ENCODE peak calls at places on chromosomes 3 and 15, in four cellular contexts. H is AG09309, W is AG09319, P is heart right ventricle. R is an unnamed sample.

GRCh38 chr3:57464801-57465200 is 79.3 kb downstream of the DNAH12 start:
- DNase-seq in H (no peak), W (no peak), P (no peak), R (no peak)

GRCh38 chr3:182794806-182795369 is 1.6 kb downstream of the ATP11B start:
- DNase-seq in H (no peak), W (no peak), P (no peak), R (no peak)

GRCh38 chr3:61537366-61537765 is 24.0 kb upstream of the PTPRG start:
- DNase-seq in H (no peak), W (no peak), P (no peak), R (no peak)

GRCh38 chr3:196547067-196547466 is 21.3 kb downstream of the WDR53 start:
- DNase-seq in H (no peak), W (no peak), P (no peak), R (no peak)

GRCh38 chr3:58487140-58487886 is 4.6 kb upstream of the KCTD6 start:
- DNase-seq in H (no peak), W (no peak), P (peak), R (no peak)

GRCh38 chr3:128146201-128146600 is 7.1 kb upstream of the EEFSEC start:
- DNase-seq in H (no peak), W (no peak), P (no peak), R (no peak)

GRCh38 chr15:31089361-31090047 is 12.0 kb downstream of the TRPM1 start:
- DNase-seq in H (no peak), W (no peak), P (no peak), R (no peak)

GRCh38 chr3:194333212-194333980 is 17.7 kb downstream of the CPN2 start:
- DNase-seq in H (no peak), W (peak), P (peak), R (peak)

GRCh38 chr15:86849563-86849962 is 769.9 kb downstream of the AGBL1 start:
- DNase-seq in H (no peak), W (no peak), P (peak), R (no peak)

GRCh38 chr3:129463736-129464135 is 23.7 kb downstream of the IFT122 start:
- DNase-seq in H (no peak), W (no peak), P (no peak), R (no peak)

GRCh38 chr15:63048115-63048985 is 5.8 kb downstream of the TPM1 start:
- DNase-seq in H (peak), W (peak), P (peak), R (peak)

GRCh38 chr3:111915905-111916304 is 56.8 kb downstream of the PHLDB2 start:
- DNase-seq in H (no peak), W (no peak), P (no peak), R (no peak)

GRCh38 chr3:141740349-141740748 is 2.3 kb downstream of the RNF7 start:
- DNase-seq in H (no peak), W (no peak), P (no peak), R (no peak)

GRCh38 chr3:169026543-169027181 is 636.9 kb downstream of the MECOM start:
- DNase-seq in H (peak), W (peak), P (no peak), R (no peak)

GRCh38 chr15:54066403-54066802 is 88.2 kb downstream of the UNC13C start:
- DNase-seq in H (no peak), W (no peak), P (no peak), R (no peak)

GRCh38 chr3:123732447-123732846 is 147.6 kb upstream of the HACD2 start:
- DNase-seq in H (no peak), W (no peak), P (no peak), R (no peak)

GRCh38 chr3:55823001-55823400 is 335.9 kb upstream of the WNT5A start:
- DNase-seq in H (no peak), W (no peak), P (no peak), R (no peak)

GRCh38 chr3:55815262-55815661 is 328.2 kb upstream of the WNT5A start:
- DNase-seq in H (no peak), W (no peak), P (no peak), R (no peak)

GRCh38 chr3:55819005-55819404 is 331.9 kb upstream of the WNT5A start:
- DNase-seq in H (no peak), W (peak), P (no peak), R (no peak)

GRCh38 chr3:55817177-55817576 is 330.1 kb upstream of the WNT5A start:
- DNase-seq in H (no peak), W (no peak), P (no peak), R (no peak)

GRCh38 chr3:55818485-55818884 is 331.4 kb upstream of the WNT5A start:
- DNase-seq in H (no peak), W (no peak), P (no peak), R (no peak)
- TF ChIP-seq CTCF in H (no peak), W (no peak), P (peak), R (no peak)

GRCh38 chr15:65752151-65752700 is 39.9 kb downstream of the DENND4A start:
- DNase-seq in H (no peak), W (no peak), P (no peak), R (no peak)
- TF ChIP-seq CTCF in H (no peak), W (no peak), P (no peak), R (no peak)

GRCh38 chr3:171833006-171833405 is 10.1 kb upstream of the TMEM212 start:
- DNase-seq in H (no peak), W (no peak), P (no peak), R (no peak)

GRCh38 chr3:171835116-171835515 is 8.0 kb upstream of the TMEM212 start:
- DNase-seq in H (no peak), W (no peak), P (no peak), R (no peak)

GRCh38 chr3:171833775-171834460 is 9.2 kb upstream of the TMEM212 start:
- DNase-seq in H (no peak), W (no peak), P (no peak), R (peak)

GRCh38 chr3:171835613-171836012 is 7.5 kb upstream of the TMEM212 start:
- DNase-seq in H (no peak), W (no peak), P (no peak), R (no peak)

DNA sequence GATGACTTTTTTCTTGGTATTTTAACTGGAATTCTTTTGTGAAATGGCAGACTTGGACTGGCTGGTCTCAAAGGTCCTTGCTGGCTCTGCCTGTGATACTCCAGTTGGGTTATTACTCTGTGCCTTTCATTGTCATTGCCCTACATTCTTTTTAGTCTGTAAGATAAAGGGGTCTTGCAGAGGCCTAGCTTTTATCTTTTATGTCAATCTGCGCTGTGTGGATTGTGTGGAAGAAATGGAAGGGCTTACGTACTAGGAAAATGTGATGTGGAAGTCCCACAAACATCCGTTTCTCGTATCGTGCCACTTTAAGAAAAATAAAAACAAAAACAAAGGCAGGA is 8.7 kb upstream of the TMEM212 start:
- DNase-seq in H (no peak), W (no peak), P (no peak), R (no peak)
- TF ChIP-seq CTCF in H (no peak), W (no peak), P (no peak), R (no peak)

GRCh38 chr3:158727499-158728377 is 4.5 kb downstream of the RARRES1 start:
- DNase-seq in H (no peak), W (no peak), P (no peak), R (peak)
- TF ChIP-seq CTCF in H (peak), W (peak), P (peak), R (peak)

GRCh38 chr15:36252117-36252711 is 327.2 kb upstream of the CDIN1 start:
- DNase-seq in H (no peak), W (no peak), P (no peak), R (no peak)

GRCh38 chr15:36256258-36256825 is 323.1 kb upstream of the CDIN1 start:
- DNase-seq in H (no peak), W (no peak), P (no peak), R (no peak)

GRCh38 chr15:36254446-36254845 is 325.0 kb upstream of the CDIN1 start:
- DNase-seq in H (no peak), W (no peak), P (no peak), R (no peak)

GRCh38 chr15:36251450-36251849 is 328.0 kb upstream of the CDIN1 start:
- DNase-seq in H (no peak), W (no peak), P (no peak), R (no peak)
- TF ChIP-seq CTCF in H (peak), W (no peak), P (no peak), R (no peak)

DNA sequence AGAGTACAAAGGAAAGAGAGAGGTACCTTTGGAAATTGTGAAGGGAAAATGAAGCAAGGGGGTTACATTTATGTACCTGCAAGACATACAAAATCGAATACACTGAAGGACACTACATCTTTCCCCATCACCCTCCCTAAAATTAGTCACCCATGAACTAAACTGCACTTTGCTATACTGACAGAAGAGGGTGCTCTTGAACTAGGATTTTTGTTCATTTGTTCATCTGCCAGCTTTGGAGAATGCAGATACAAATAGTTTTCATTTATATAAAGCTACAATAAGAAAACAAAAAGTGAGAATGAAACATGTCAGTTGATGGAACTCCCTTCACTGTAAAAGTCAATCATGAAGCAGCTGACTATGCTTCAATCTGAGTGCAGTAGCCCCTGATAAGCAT is 55.7 kb downstream of the PCCB start:
- DNase-seq in H (no peak), W (peak), P (no peak), R (no peak)
- TF ChIP-seq CTCF in H (no peak), W (peak), P (peak), R (no peak)

R was measured in GM13976.